ENCODE peak calls at places on chromosomes 6 and 20, in seven cellular contexts. One of them, this sample, is unnamed.

GRCh38 chr6:131807321-131807643 is 538 bp upstream of the ENPP1 start:
- DNase-seq in GM12878: no peak
- DNase-seq in endothelial cell of umbilical vein: no peak
- DNase-seq in brain microvascular endothelial cell: no peak
- DNase-seq in endodermal cell: no peak
- DNase-seq in cardiac muscle cell: no peak
- DNase-seq in upper lobe of right lung: no peak
- DNase-seq in this sample: no peak

GRCh38 chr6:25175216-25175615 is 104.0 kb upstream of the CARMIL1 start:
- DNase-seq in cardiac muscle cell: peak; percentile 69
- DNase-seq in GM12878: no peak
- DNase-seq in upper lobe of right lung: no peak
- DNase-seq in brain microvascular endothelial cell: no peak
- DNase-seq in endothelial cell of umbilical vein: peak; percentile 51
- DNase-seq in endodermal cell: no peak
- DNase-seq in this sample: peak; percentile 81

GRCh38 chr20:62855120-62855519 is 6.5 kb downstream of the TCFL5 start:
- DNase-seq in brain microvascular endothelial cell: no peak
- DNase-seq in cardiac muscle cell: no peak
- DNase-seq in endothelial cell of umbilical vein: no peak
- DNase-seq in endodermal cell: no peak
- DNase-seq in upper lobe of right lung: no peak
- DNase-seq in GM12878: no peak
- DNase-seq in this sample: no peak

GRCh38 chr6:136104556-136104955 is 145.6 kb downstream of the MTFR2 start:
- DNase-seq in cardiac muscle cell: peak; percentile 36
- DNase-seq in GM12878: no peak
- DNase-seq in endodermal cell: no peak
- DNase-seq in upper lobe of right lung: no peak
- DNase-seq in endothelial cell of umbilical vein: no peak
- DNase-seq in brain microvascular endothelial cell: no peak
- DNase-seq in this sample: no peak

GRCh38 chr6:48597951-48598350 is 487.0 kb upstream of the PTCHD4 start:
- DNase-seq in endodermal cell: no peak
- DNase-seq in brain microvascular endothelial cell: no peak
- DNase-seq in GM12878: no peak
- DNase-seq in upper lobe of right lung: no peak
- DNase-seq in cardiac muscle cell: peak; percentile 81
- DNase-seq in endothelial cell of umbilical vein: no peak
- DNase-seq in this sample: no peak

GRCh38 chr20:4036351-4036750 is 21.0 kb upstream of the RNF24 start:
- DNase-seq in endothelial cell of umbilical vein: no peak
- DNase-seq in endodermal cell: peak; percentile 38
- DNase-seq in upper lobe of right lung: no peak
- DNase-seq in brain microvascular endothelial cell: no peak
- DNase-seq in cardiac muscle cell: no peak
- DNase-seq in GM12878: no peak
- DNase-seq in this sample: no peak

GRCh38 chr6:3584611-3585010 is 127.8 kb upstream of the SLC22A23 start:
- DNase-seq in brain microvascular endothelial cell: no peak
- DNase-seq in endothelial cell of umbilical vein: peak; percentile 47
- DNase-seq in GM12878: no peak
- DNase-seq in upper lobe of right lung: no peak
- DNase-seq in cardiac muscle cell: peak; percentile 23
- DNase-seq in endodermal cell: no peak
- DNase-seq in this sample: no peak

GRCh38 chr6:43929511-43929910 is 159.5 kb downstream of the VEGFA start:
- DNase-seq in brain microvascular endothelial cell: no peak
- DNase-seq in GM12878: no peak
- DNase-seq in cardiac muscle cell: no peak
- DNase-seq in endothelial cell of umbilical vein: no peak
- DNase-seq in upper lobe of right lung: peak; percentile 52
- DNase-seq in endodermal cell: no peak
- DNase-seq in this sample: no peak

GRCh38 chr20:1631309-1632227 is 11.8 kb upstream of the SIRPB1 start:
- DNase-seq in endothelial cell of umbilical vein: no peak
- DNase-seq in GM12878: no peak
- DNase-seq in endodermal cell: no peak
- DNase-seq in brain microvascular endothelial cell: no peak
- DNase-seq in upper lobe of right lung: no peak
- DNase-seq in cardiac muscle cell: peak; percentile 32
- DNase-seq in this sample: no peak

GRCh38 chr6:101465871-101466270 is 72.4 kb downstream of the GRIK2 start:
- DNase-seq in upper lobe of right lung: no peak
- DNase-seq in endodermal cell: no peak
- DNase-seq in cardiac muscle cell: no peak
- DNase-seq in endothelial cell of umbilical vein: no peak
- DNase-seq in brain microvascular endothelial cell: no peak
- DNase-seq in GM12878: no peak
- DNase-seq in this sample: no peak

GRCh38 chr6:36788186-36788585 is 51.1 kb downstream of the CPNE5 start:
- DNase-seq in upper lobe of right lung: no peak
- DNase-seq in cardiac muscle cell: no peak
- DNase-seq in endodermal cell: no peak
- DNase-seq in endothelial cell of umbilical vein: no peak
- DNase-seq in GM12878: no peak
- DNase-seq in brain microvascular endothelial cell: no peak
- DNase-seq in this sample: no peak

GRCh38 chr20:21607971-21608735 is 94.3 kb upstream of the NKX2-2 start:
- DNase-seq in cardiac muscle cell: no peak
- DNase-seq in endothelial cell of umbilical vein: no peak
- DNase-seq in GM12878: no peak
- DNase-seq in brain microvascular endothelial cell: no peak
- DNase-seq in endodermal cell: no peak
- DNase-seq in upper lobe of right lung: peak; percentile 83
- DNase-seq in this sample: peak; percentile 57

GRCh38 chr6:132272776-132273175 is 128.5 kb downstream of the MOXD1 start:
- DNase-seq in GM12878: no peak
- DNase-seq in cardiac muscle cell: no peak
- DNase-seq in endodermal cell: no peak
- DNase-seq in brain microvascular endothelial cell: no peak
- DNase-seq in upper lobe of right lung: no peak
- DNase-seq in endothelial cell of umbilical vein: no peak
- DNase-seq in this sample: no peak

GRCh38 chr20:48463916-48464315 is 363.9 kb downstream of the PREX1 start:
- DNase-seq in cardiac muscle cell: peak; percentile 46
- DNase-seq in endodermal cell: no peak
- DNase-seq in endothelial cell of umbilical vein: no peak
- DNase-seq in upper lobe of right lung: no peak
- DNase-seq in brain microvascular endothelial cell: peak; percentile 33
- DNase-seq in GM12878: no peak
- DNase-seq in this sample: no peak

GRCh38 chr6:42239333-42239732 is 21.7 kb upstream of the MRPS10 start:
- DNase-seq in endothelial cell of umbilical vein: no peak
- DNase-seq in GM12878: no peak
- DNase-seq in endodermal cell: peak; percentile 89
- DNase-seq in brain microvascular endothelial cell: no peak
- DNase-seq in cardiac muscle cell: no peak
- DNase-seq in upper lobe of right lung: no peak
- DNase-seq in this sample: no peak

GRCh38 chr6:4450237-4450636 is 314.9 kb upstream of the ECI2 start:
- DNase-seq in brain microvascular endothelial cell: no peak
- DNase-seq in endothelial cell of umbilical vein: no peak
- DNase-seq in cardiac muscle cell: no peak
- DNase-seq in upper lobe of right lung: no peak
- DNase-seq in GM12878: no peak
- DNase-seq in endodermal cell: no peak
- DNase-seq in this sample: no peak

GRCh38 chr6:29792123-29793035 is 35.2 kb upstream of the HLA-G start:
- DNase-seq in endodermal cell: peak; percentile 90
- DNase-seq in cardiac muscle cell: peak; percentile 34
- DNase-seq in brain microvascular endothelial cell: no peak
- DNase-seq in upper lobe of right lung: peak; percentile 91
- DNase-seq in GM12878: no peak
- DNase-seq in endothelial cell of umbilical vein: peak; percentile 9
- DNase-seq in this sample: peak; percentile 50

GRCh38 chr6:166023273-166023989 is 144.2 kb downstream of the TBXT start:
- DNase-seq in GM12878: no peak
- DNase-seq in upper lobe of right lung: no peak
- DNase-seq in brain microvascular endothelial cell: no peak
- DNase-seq in cardiac muscle cell: no peak
- DNase-seq in endothelial cell of umbilical vein: no peak
- DNase-seq in endodermal cell: no peak
- DNase-seq in this sample: no peak

GRCh38 chr6:24931752-24932691 is 3.7 kb downstream of the RIPOR2 start:
- DNase-seq in endothelial cell of umbilical vein: peak; percentile 61
- DNase-seq in GM12878: peak; percentile 84
- DNase-seq in brain microvascular endothelial cell: no peak
- DNase-seq in endodermal cell: peak; percentile 45
- DNase-seq in cardiac muscle cell: peak; percentile 54
- DNase-seq in upper lobe of right lung: no peak
- DNase-seq in this sample: no peak

GRCh38 chr6:257031-257725 is 35.1 kb upstream of the DUSP22 start:
- DNase-seq in GM12878: no peak
- DNase-seq in endodermal cell: no peak
- DNase-seq in brain microvascular endothelial cell: no peak
- DNase-seq in endothelial cell of umbilical vein: no peak
- DNase-seq in upper lobe of right lung: no peak
- DNase-seq in cardiac muscle cell: peak; percentile 35
- DNase-seq in this sample: no peak

GRCh38 chr20:64236137-64237088 is 19.1 kb upstream of the PCMTD2 start:
- DNase-seq in GM12878: no peak
- DNase-seq in upper lobe of right lung: peak; percentile 37
- DNase-seq in brain microvascular endothelial cell: no peak
- DNase-seq in cardiac muscle cell: no peak
- DNase-seq in endothelial cell of umbilical vein: no peak
- DNase-seq in endodermal cell: no peak
- DNase-seq in this sample: no peak

GRCh38 chr20:63057133-63058117 is 50.7 kb upstream of the BHLHE23 start:
- DNase-seq in upper lobe of right lung: peak; percentile 3
- DNase-seq in brain microvascular endothelial cell: no peak
- DNase-seq in endodermal cell: no peak
- DNase-seq in endothelial cell of umbilical vein: no peak
- DNase-seq in cardiac muscle cell: peak; percentile 14
- DNase-seq in GM12878: no peak
- DNase-seq in this sample: no peak

GRCh38 chr6:8535505-8535904 is 100.2 kb upstream of the SLC35B3 start:
- DNase-seq in upper lobe of right lung: no peak
- DNase-seq in cardiac muscle cell: peak; percentile 2
- DNase-seq in brain microvascular endothelial cell: no peak
- DNase-seq in endodermal cell: no peak
- DNase-seq in GM12878: no peak
- DNase-seq in endothelial cell of umbilical vein: no peak
- DNase-seq in this sample: no peak

GRCh38 chr6:8536122-8536521 is 100.8 kb upstream of the SLC35B3 start:
- DNase-seq in brain microvascular endothelial cell: no peak
- DNase-seq in endodermal cell: no peak
- DNase-seq in cardiac muscle cell: no peak
- DNase-seq in GM12878: no peak
- DNase-seq in upper lobe of right lung: no peak
- DNase-seq in endothelial cell of umbilical vein: no peak
- DNase-seq in this sample: no peak

GRCh38 chr6:8543714-8544113 is 108.4 kb upstream of the SLC35B3 start:
- DNase-seq in GM12878: no peak
- DNase-seq in cardiac muscle cell: no peak
- DNase-seq in upper lobe of right lung: no peak
- DNase-seq in brain microvascular endothelial cell: no peak
- DNase-seq in endodermal cell: no peak
- DNase-seq in endothelial cell of umbilical vein: no peak
- DNase-seq in this sample: no peak

GRCh38 chr6:8539446-8539845 is 104.1 kb upstream of the SLC35B3 start:
- DNase-seq in endothelial cell of umbilical vein: no peak
- DNase-seq in upper lobe of right lung: no peak
- DNase-seq in brain microvascular endothelial cell: no peak
- DNase-seq in cardiac muscle cell: peak; percentile 4
- DNase-seq in endodermal cell: no peak
- DNase-seq in GM12878: no peak
- DNase-seq in this sample: no peak
- TF ChIP-seq CTCF in endothelial cell of umbilical vein: peak; percentile 5
- TF ChIP-seq CTCF in upper lobe of right lung: peak; percentile 24
- TF ChIP-seq CTCF in brain microvascular endothelial cell: no peak
- TF ChIP-seq CTCF in cardiac muscle cell: no peak
- TF ChIP-seq CTCF in endodermal cell: peak; percentile 68
- TF ChIP-seq CTCF in GM12878: peak; percentile 29
- TF ChIP-seq CTCF in this sample: no peak

GRCh38 chr6:15330174-15330934 is 84.5 kb downstream of the JARID2 start:
- DNase-seq in upper lobe of right lung: no peak
- DNase-seq in brain microvascular endothelial cell: no peak
- DNase-seq in endothelial cell of umbilical vein: peak; percentile 42
- DNase-seq in GM12878: no peak
- DNase-seq in endodermal cell: no peak
- DNase-seq in cardiac muscle cell: no peak
- DNase-seq in this sample: no peak
- TF ChIP-seq CTCF in upper lobe of right lung: no peak
- TF ChIP-seq CTCF in brain microvascular endothelial cell: no peak
- TF ChIP-seq CTCF in endothelial cell of umbilical vein: no peak
- TF ChIP-seq CTCF in GM12878: no peak
- TF ChIP-seq CTCF in endodermal cell: no peak
- TF ChIP-seq CTCF in cardiac muscle cell: no peak
- TF ChIP-seq CTCF in this sample: no peak

DNA sequence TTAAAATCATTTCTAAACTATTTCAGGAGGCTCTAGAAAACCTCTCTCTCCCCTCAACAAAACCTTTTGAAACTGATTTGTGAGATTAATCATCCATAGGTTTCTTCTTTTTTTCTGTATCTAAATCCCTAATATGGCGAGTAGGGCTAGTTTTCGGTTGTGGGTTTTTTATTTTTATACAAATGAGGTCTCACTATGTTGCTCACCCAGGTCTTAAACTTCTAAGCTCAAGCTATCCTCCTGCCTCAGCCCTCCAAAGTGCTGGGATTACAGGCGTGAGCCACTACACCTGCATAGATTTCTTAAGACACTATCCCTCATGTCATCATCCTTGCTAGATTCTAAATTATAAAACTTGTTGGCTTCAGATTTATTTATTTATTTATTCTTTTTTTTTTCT is 43.9 kb downstream of the ORC3 start:
- DNase-seq in endodermal cell: no peak
- DNase-seq in cardiac muscle cell: no peak
- DNase-seq in upper lobe of right lung: no peak
- DNase-seq in brain microvascular endothelial cell: no peak
- DNase-seq in GM12878: no peak
- DNase-seq in endothelial cell of umbilical vein: no peak
- DNase-seq in this sample: no peak
- TF ChIP-seq CTCF in endodermal cell: no peak
- TF ChIP-seq CTCF in cardiac muscle cell: no peak
- TF ChIP-seq CTCF in upper lobe of right lung: no peak
- TF ChIP-seq CTCF in brain microvascular endothelial cell: no peak
- TF ChIP-seq CTCF in GM12878: no peak
- TF ChIP-seq CTCF in endothelial cell of umbilical vein: no peak
- TF ChIP-seq CTCF in this sample: no peak

GRCh38 chr20:46088409-46089075 is 1.2 kb downstream of the NCOA5 start:
- DNase-seq in GM12878: no peak
- DNase-seq in upper lobe of right lung: no peak
- DNase-seq in endodermal cell: no peak
- DNase-seq in endothelial cell of umbilical vein: peak; percentile 28
- DNase-seq in cardiac muscle cell: peak; percentile 34
- DNase-seq in brain microvascular endothelial cell: no peak
- DNase-seq in this sample: peak; percentile 23

GRCh38 chr20:46084805-46085792 is 4.7 kb downstream of the NCOA5 start:
- DNase-seq in endodermal cell: no peak
- DNase-seq in upper lobe of right lung: no peak
- DNase-seq in brain microvascular endothelial cell: no peak
- DNase-seq in GM12878: no peak
- DNase-seq in endothelial cell of umbilical vein: peak; percentile 13
- DNase-seq in cardiac muscle cell: peak; percentile 72
- DNase-seq in this sample: peak; percentile 29

GRCh38 chr20:46089338-46090094 is at the start of gene NCOA5:
- DNase-seq in brain microvascular endothelial cell: peak; percentile 94
- DNase-seq in cardiac muscle cell: peak; percentile 98
- DNase-seq in endothelial cell of umbilical vein: peak; percentile 94
- DNase-seq in GM12878: peak; percentile 84
- DNase-seq in upper lobe of right lung: peak; percentile 98
- DNase-seq in endodermal cell: peak; percentile 98
- DNase-seq in this sample: peak; percentile 99

GRCh38 chr20:46089076-46089337 is 755 bp downstream of the NCOA5 start:
- DNase-seq in endothelial cell of umbilical vein: no peak
- DNase-seq in cardiac muscle cell: no peak
- DNase-seq in brain microvascular endothelial cell: no peak
- DNase-seq in GM12878: no peak
- DNase-seq in endodermal cell: no peak
- DNase-seq in upper lobe of right lung: no peak
- DNase-seq in this sample: no peak

GRCh38 chr20:46087161-46087560 is 2.6 kb downstream of the NCOA5 start:
- DNase-seq in cardiac muscle cell: peak; percentile 36
- DNase-seq in endothelial cell of umbilical vein: peak; percentile 20
- DNase-seq in endodermal cell: no peak
- DNase-seq in GM12878: no peak
- DNase-seq in brain microvascular endothelial cell: no peak
- DNase-seq in upper lobe of right lung: no peak
- DNase-seq in this sample: no peak
- TF ChIP-seq CTCF in cardiac muscle cell: peak; percentile 41
- TF ChIP-seq CTCF in endothelial cell of umbilical vein: peak; percentile 17
- TF ChIP-seq CTCF in endodermal cell: peak; percentile 59
- TF ChIP-seq CTCF in GM12878: peak; percentile 45
- TF ChIP-seq CTCF in brain microvascular endothelial cell: peak; percentile 41
- TF ChIP-seq CTCF in upper lobe of right lung: peak; percentile 39
- TF ChIP-seq CTCF in this sample: no peak

This sample was measured in Calu3.